ENCODE peak calls at places on chromosomes 4 and X, in six cellular contexts. X, R, T, Z, Q and N are unnamed samples.

GRCh38 chr4:104494822-104495559 is at the start of gene CXXC4:
- DNase-seq in R (peak; percentile 67), Q (peak; percentile 80), Z (peak; percentile 75), T (peak; percentile 10), X (no peak), N (peak; percentile 59)

GRCh38 chr4:118898684-118899138 is 10.1 kb downstream of the SYNPO2 start:
- DNase-seq in R (no peak), T (no peak), Z (peak; percentile 54), X (no peak), Q (no peak), N (no peak)

GRCh38 chr4:182101618-182102017 is 141.6 kb upstream of the TENM3 start:
- DNase-seq in Z (no peak), X (no peak), T (no peak), R (no peak), Q (no peak), N (no peak)

GRCh38 chr4:65195666-65196065 is 474.6 kb downstream of the EPHA5 start:
- DNase-seq in X (no peak), R (no peak), Q (no peak), Z (no peak), T (no peak), N (no peak)

GRCh38 chr4:56469489-56470210 is 2.2 kb downstream of the SRP72 start:
- DNase-seq in T (no peak), Z (no peak), X (no peak), Q (no peak), R (no peak), N (no peak)

GRCh38 chr4:181822005-181822375 is 421.2 kb upstream of the TENM3 start:
- DNase-seq in X (no peak), R (no peak), Q (no peak), Z (no peak), T (no peak), N (no peak)

GRCh38 chr4:176404591-176404990 is 84.8 kb downstream of the SPCS3 start:
- DNase-seq in Q (no peak), R (no peak), X (no peak), Z (no peak), T (peak; percentile 86), N (no peak)

GRCh38 chr4:56147371-56147770 is 198.6 kb downstream of the CEP135 start:
- DNase-seq in Q (no peak), R (no peak), X (no peak), Z (no peak), T (peak; percentile 9), N (no peak)

GRCh38 chr4:125091031-125091540 is 223.7 kb upstream of the FAT4 start:
- DNase-seq in X (no peak), Z (no peak), Q (no peak), R (no peak), T (no peak), N (no peak)

GRCh38 chr4:36088542-36088941 is 155.8 kb downstream of the ARAP2 start:
- DNase-seq in Q (no peak), T (no peak), R (no peak), Z (no peak), X (no peak), N (peak; percentile 10)

GRCh38 chr4:3192827-3193226 is 56.1 kb upstream of the MSANTD1 start:
- DNase-seq in X (no peak), R (no peak), Z (no peak), Q (no peak), T (no peak), N (no peak)

GRCh38 chr4:144451771-144452170 is 194.2 kb upstream of the HHIP start:
- DNase-seq in X (no peak), R (no peak), Q (no peak), T (peak; percentile 30), Z (no peak), N (no peak)

GRCh38 chrX:101906136-101906796 is 25.6 kb downstream of the ZMAT1 start:
- DNase-seq in X (no peak), Z (no peak), Q (peak; percentile 29), T (no peak), R (no peak), N (no peak)

GRCh38 chr4:164304861-164305260 is 449.1 kb upstream of the SMIM31 start:
- DNase-seq in Q (no peak), Z (no peak), T (no peak), X (no peak), R (no peak), N (no peak)

GRCh38 chrX:38458071-38458470 is 103.3 kb upstream of the TSPAN7 start:
- DNase-seq in Q (no peak), X (no peak), Z (no peak), R (no peak), T (no peak), N (no peak)

GRCh38 chr4:52568351-52568750 is 90.8 kb downstream of the USP46 start:
- DNase-seq in R (no peak), T (no peak), Q (no peak), X (no peak), Z (no peak), N (no peak)

GRCh38 chr4:76601791-76602190 is 166.8 kb downstream of the SHROOM3 start:
- DNase-seq in Z (no peak), T (peak; percentile 56), Q (no peak), R (no peak), X (no peak), N (no peak)

GRCh38 chr4:125520258-125520990 is 205.7 kb downstream of the FAT4 start:
- DNase-seq in T (peak; percentile 41), R (no peak), X (no peak), Q (no peak), Z (no peak), N (no peak)

GRCh38 chr4:184310171-184310567 is 92.5 kb upstream of the ENPP6 start:
- DNase-seq in R (peak; percentile 68), Q (no peak), Z (no peak), T (no peak), X (no peak), N (peak; percentile 3)

GRCh38 chr4:153211986-153212720 is 7.9 kb downstream of the TRIM2 start:
- DNase-seq in Z (no peak), Q (no peak), T (peak; percentile 77), X (no peak), R (no peak), N (no peak)

GRCh38 chr4:53043096-53043495 is 181.0 kb downstream of the RASL11B start:
- DNase-seq in T (no peak), Z (no peak), Q (no peak), R (no peak), X (no peak), N (no peak)

GRCh38 chr4:14264437-14264836 is 636.9 kb upstream of the BOD1L1 start:
- DNase-seq in R (no peak), X (no peak), T (peak; percentile 10), Z (no peak), Q (no peak), N (no peak)

GRCh38 chrX:107629533-107629909 is 1.2 kb downstream of the PRPS1 start:
- DNase-seq in T (peak; percentile 36), R (no peak), Z (no peak), Q (no peak), X (no peak), N (peak; percentile 7)

GRCh38 chr4:73593631-73594241 is 26.5 kb downstream of the RASSF6 start:
- DNase-seq in R (no peak), X (no peak), T (peak; percentile 49), Z (no peak), Q (no peak), N (no peak)

GRCh38 chr4:119682080-119682479 is 53.5 kb upstream of the PDE5A start:
- DNase-seq in R (no peak), Q (no peak), X (no peak), T (peak; percentile 43), Z (no peak), N (no peak)

GRCh38 chrX:139851730-139852129 is 81.1 kb downstream of the ATP11C start:
- DNase-seq in Q (no peak), R (no peak), X (no peak), T (peak; percentile 76), Z (no peak), N (no peak)

GRCh38 chrX:42755820-42756219 is 22.1 kb downstream of the PPP1R2C start:
- DNase-seq in X (no peak), R (no peak), T (peak; percentile 42), Z (peak; percentile 14), Q (no peak), N (no peak)

GRCh38 chr4:163378661-163379060 is 35.0 kb downstream of the NPY5R start:
- DNase-seq in Q (no peak), R (no peak), Z (no peak), T (no peak), X (no peak), N (no peak)

GRCh38 chr4:16122225-16122624 is 38.4 kb upstream of the PROM1 start:
- DNase-seq in T (no peak), Q (no peak), R (peak; percentile 9), X (no peak), Z (no peak), N (no peak)

GRCh38 chrX:104864296-104864695 is 298.3 kb downstream of the IL1RAPL2 start:
- DNase-seq in T (no peak), R (no peak), Q (no peak), Z (no peak), X (no peak), N (no peak)

GRCh38 chr4:3741217-3742011 is 24.8 kb upstream of the ADRA2C start:
- DNase-seq in Q (no peak), R (no peak), T (no peak), X (no peak), Z (no peak), N (no peak)

GRCh38 chr4:48016141-48017107 is at the start of the genes CNGA1 and NIPAL1:
- DNase-seq in Z (peak; percentile 50), R (peak; percentile 93), Q (peak; percentile 86), X (peak; percentile 23), T (peak; percentile 23), N (peak; percentile 85)
- TF ChIP-seq CTCF in Z (peak; percentile 53), R (no peak), Q (no peak), X (no peak), T (peak; percentile 28), N (no peak)

GRCh38 chrX:64389489-64389888 is 5.8 kb downstream of the MTMR8 start:
- DNase-seq in X (no peak), R (no peak), Q (no peak), T (no peak), Z (no peak), N (no peak)
- H3K4me1 ChIP-seq in X (no peaks in the 10 kb centered on the region), R (no peaks in the 10 kb centered on the region), Q (no peaks in the 10 kb centered on the region), T (no peaks in the 10 kb centered on the region), Z (no peaks in the 10 kb centered on the region), N (no peaks in the 10 kb centered on the region)

DNA sequence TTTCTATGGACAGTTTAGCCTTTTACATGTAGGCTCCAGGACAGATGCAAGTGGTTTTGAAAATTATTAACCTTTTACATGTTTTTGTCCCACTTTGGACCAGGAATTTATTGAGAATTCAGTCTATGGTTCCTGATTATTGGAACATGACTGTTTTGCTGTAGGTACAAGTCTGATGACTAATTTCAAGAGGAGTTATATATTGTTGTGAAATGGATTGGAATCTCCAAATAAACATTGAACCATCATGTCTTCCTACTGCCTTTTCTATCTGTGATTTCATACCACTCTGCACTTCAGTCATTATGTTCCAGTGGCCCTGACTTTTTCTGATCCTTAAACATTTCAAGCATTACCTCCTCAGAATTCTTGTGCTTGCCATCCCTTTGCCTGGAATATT is 35.9 kb downstream of the TBC1D19 start:
- DNase-seq in Q (no peak), X (no peak), Z (no peak), T (peak; percentile 77), R (no peak), N (no peak)
- H3K4me3 ChIP-seq in Q (no peak overlapping the region), X (no peak overlapping the region), Z (no peak overlapping the region), T (no peak overlapping the region), R (no peak overlapping the region), N (no peak overlapping the region)

DNA sequence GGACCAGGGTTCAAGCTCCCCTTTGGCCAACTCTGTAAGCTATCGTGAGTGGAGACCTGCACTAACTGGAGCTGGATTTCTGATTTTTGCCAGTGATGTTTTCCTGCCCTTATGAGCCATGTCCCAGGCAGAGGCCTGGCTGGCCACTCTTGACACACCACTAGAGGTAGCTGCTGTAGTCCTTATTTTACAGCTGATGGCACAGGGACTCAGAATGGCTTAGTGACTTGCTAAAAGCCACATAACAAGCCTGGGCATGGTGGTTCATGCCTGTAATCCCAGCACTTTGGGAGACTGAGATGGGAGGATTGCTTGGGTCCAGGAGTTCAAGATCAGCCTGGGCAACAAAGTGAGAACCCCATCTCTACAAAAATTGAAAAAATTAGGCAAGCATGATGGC is 33.4 kb downstream of the CYTL1 start:
- DNase-seq in X (no peak), Q (no peak), Z (no peak), R (no peak), T (no peak), N (no peak)
- TF ChIP-seq CTCF in X (no peak), Q (no peak), Z (no peak), R (no peak), T (peak; percentile 16), N (no peak)